ENCODE peak calls at places on chromosomes 12 and 14, in five cellular contexts. S, O, N, M and H are unnamed samples.

GRCh38 chr12:49626169-49626835 is 2.9 kb downstream of the PRPF40B start:
- DNase-seq in O (no peak), S (no peak), N (peak; percentile 54), M (no peak), H (no peak)

GRCh38 chr14:105527381-105528196 is 1.2 kb downstream of the TMEM121 start:
- DNase-seq in S (no peak), M (no peak), O (no peak), N (no peak), H (no peak)

GRCh38 chr12:68785358-68785757 is 22.6 kb upstream of the MDM2 start:
- DNase-seq in M (no peak), N (peak; percentile 43), O (no peak), S (no peak), H (no peak)

GRCh38 chr14:65993103-65993502 is 493.1 kb upstream of the CCDC196 start:
- DNase-seq in S (no peak), M (no peak), N (no peak), O (no peak), H (no peak)

GRCh38 chr14:33925209-33925608 is 25.7 kb downstream of the EGLN3 start:
- DNase-seq in N (no peak), M (no peak), S (no peak), O (no peak), H (no peak)

GRCh38 chr14:103730490-103731035 is 15.0 kb downstream of the ZFYVE21 start:
- DNase-seq in S (no peak), N (no peak), O (no peak), M (no peak), H (no peak)

GRCh38 chr14:55051165-55051425 is 352 bp upstream of the MAPK1IP1L start:
- DNase-seq in S (no peak), M (no peak), O (no peak), N (no peak), H (no peak)

GRCh38 chr12:19234171-19234704 is 104.7 kb downstream of the PLEKHA5 start:
- DNase-seq in M (no peak), O (no peak), N (peak; percentile 35), S (no peak), H (peak; percentile 40)

GRCh38 chr12:124442772-124443445 is 124.5 kb downstream of the NCOR2 start:
- DNase-seq in O (no peak), M (peak; percentile 87), N (no peak), S (no peak), H (peak; percentile 47)

GRCh38 chr14:89773644-89774316 is 180.8 kb downstream of the EFCAB11 start:
- DNase-seq in N (peak; percentile 47), S (peak; percentile 85), M (peak; percentile 20), O (peak; percentile 64), H (no peak)

DNA sequence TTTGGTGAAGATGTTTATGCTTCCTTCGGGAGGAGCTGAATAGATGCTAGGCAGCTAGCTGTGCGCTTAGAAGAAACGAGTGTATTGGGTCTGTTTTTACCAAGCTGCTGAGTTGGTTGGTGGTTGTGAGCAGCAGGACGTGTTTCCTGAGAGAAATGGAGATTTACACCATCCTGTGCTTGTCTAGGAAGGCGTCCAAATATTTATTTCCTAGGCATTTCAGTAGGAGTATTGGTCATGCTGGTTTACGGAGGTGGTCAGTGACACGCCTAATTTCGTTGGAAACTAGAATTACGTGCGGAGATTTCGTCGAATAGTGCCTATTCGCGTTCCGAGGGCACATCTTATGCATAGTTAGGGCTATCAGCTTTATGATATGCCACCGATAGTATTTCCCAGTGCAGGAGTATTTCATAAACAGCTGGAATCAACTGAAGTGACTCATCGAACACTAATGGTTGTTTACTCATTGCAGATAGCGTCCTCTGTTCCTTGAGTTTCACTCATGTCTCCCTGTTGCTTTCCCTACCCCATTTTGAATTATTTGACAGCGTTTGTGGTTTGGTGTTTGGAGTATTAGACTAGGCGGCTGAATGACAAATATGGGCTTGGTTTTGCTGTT is 778 bp downstream of the TBC1D15 start:
- DNase-seq in O (no peak), N (peak; percentile 88), M (peak; percentile 72), S (no peak), H (peak; percentile 76)
- TF ChIP-seq CTCF in O (no peak), N (no peak), M (no peak), S (peak; percentile 20), H (no peak)

DNA sequence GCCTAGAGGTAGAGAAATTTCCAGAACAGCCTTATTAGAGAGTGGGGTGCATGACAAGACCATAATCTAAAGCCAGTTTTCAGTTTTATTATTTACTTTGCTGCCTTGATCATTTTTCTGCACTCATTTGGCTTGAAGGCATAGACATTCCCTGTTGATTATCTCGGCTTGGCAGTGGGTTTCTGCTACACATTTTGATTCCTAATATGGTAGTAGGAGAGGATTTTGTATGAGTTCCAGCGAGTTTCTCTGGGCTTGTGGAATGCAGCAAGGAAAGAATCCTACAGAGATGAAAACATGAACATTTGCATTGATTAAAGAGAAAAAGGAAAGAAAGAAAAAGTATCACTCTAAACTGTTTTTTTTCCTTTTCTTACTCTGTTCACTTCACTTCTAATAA is 281.2 kb downstream of the PAWR start:
- DNase-seq in M (peak; percentile 93), O (no peak), N (peak; percentile 87), S (no peak), H (peak; percentile 86)
- H3K4me3 ChIP-seq in M (no peak overlapping the region), O (no peak overlapping the region), N (no peak overlapping the region), S (no peak overlapping the region), H (no peak overlapping the region)

GRCh38 chr12:104669057-104669770 is 212.5 kb downstream of the CHST11 start:
- DNase-seq in O (no peak), M (peak; percentile 37), N (no peak), S (no peak), H (no peak)
- TF ChIP-seq CTCF in O (no peak), M (peak; percentile 26), N (no peak), S (peak; percentile 33), H (peak; percentile 43)

GRCh38 chr14:30874120-30874998 is at the start of gene COCH:
- DNase-seq in O (peak; percentile 16), M (no peak), N (no peak), S (peak; percentile 82), H (no peak)

GRCh38 chr14:30875788-30876053 is 1.4 kb downstream of the COCH start:
- DNase-seq in S (no peak), O (no peak), N (no peak), M (no peak), H (no peak)

GRCh38 chr14:30873308-30874119 is 845 bp upstream of the COCH start:
- DNase-seq in S (no peak), N (no peak), O (no peak), M (no peak), H (no peak)

GRCh38 chr14:30874999-30875787 is 834 bp downstream of the COCH start:
- DNase-seq in M (no peak), N (no peak), O (no peak), S (peak; percentile 24), H (no peak)

GRCh38 chr14:30876692-30877091 is 2.3 kb downstream of the COCH start:
- DNase-seq in M (no peak), O (no peak), N (no peak), S (no peak), H (no peak)
- H3K4me3 ChIP-seq in M (no peak overlapping the region), O (no peak overlapping the region), N (no peak overlapping the region), S (no peak overlapping the region), H (no peak overlapping the region)